ENCODE peak calls at places on chromosome 22, in six cellular contexts. A is breast epithelium; I is Right ventricle myocardium superior; P is stimulated activated CD4-positive, alpha-beta T cell treated with anti-CD3 and anti-CD28 coated beads, Interleukin-1b, Interleukin-23, amount 100 ng/mL, for 24 hours; C is activated gamma-delta T cell; O is thyroid gland. R is an unnamed sample.

GRCh38 chr22:40332319-40332781 is 13.9 kb upstream of the ADSL start:
- DNase-seq in A (no peak), I (no peak), P (no peak), C (no peak), O (no peak), R (no peak)

GRCh38 chr22:25567305-25567704 is 2.8 kb downstream of the GRK3 start:
- DNase-seq in A (no peak), I (no peak), P (no peak), C (no peak), O (no peak), R (no peak)

GRCh38 chr22:43147821-43148220 is 3.5 kb upstream of the TSPO start:
- DNase-seq in A (no peak), I (peak), P (no peak), C (no peak), O (peak), R (no peak)

GRCh38 chr22:39135092-39135896 is 17.2 kb downstream of the CBX7 start:
- DNase-seq in A (no peak), I (peak), P (no peak), C (no peak), O (peak), R (peak)

GRCh38 chr22:50059185-50059880 is 1.2 kb upstream of the TTLL8 start:
- DNase-seq in A (no peak), I (peak), P (no peak), C (no peak), O (peak), R (no peak)

GRCh38 chr22:19820880-19821522 is 33.7 kb downstream of the GNB1L start:
- DNase-seq in A (peak), I (no peak), P (no peak), C (no peak), O (no peak), R (no peak)

GRCh38 chr22:44214187-44214586 is 33.5 kb downstream of the PARVG start:
- DNase-seq in A (no peak), I (no peak), P (no peak), C (no peak), O (no peak), R (no peak)

GRCh38 chr22:33299245-33299956 is 241.2 kb upstream of the SYN3 start:
- DNase-seq in A (no peak), I (no peak), P (no peak), C (no peak), O (peak), R (no peak)

GRCh38 chr22:44549701-44550100 is 51.7 kb upstream of the RTL6 start:
- DNase-seq in A (no peak), I (no peak), P (no peak), C (no peak), O (no peak), R (no peak)

GRCh38 chr22:44685384-44686056 is 16.5 kb upstream of the PRR5 start:
- DNase-seq in A (peak), I (peak), P (peak), C (peak), O (peak), R (no peak)

GRCh38 chr22:18156878-18157713 is 7.1 kb downstream of the USP18 start:
- DNase-seq in A (peak), I (peak), P (no peak), C (no peak), O (peak), R (peak)

GRCh38 chr22:31177420-31178162 is 17.6 kb downstream of the RNF185 start:
- DNase-seq in A (peak), I (no peak), P (no peak), C (no peak), O (peak), R (no peak)

GRCh38 chr22:35614404-35614803 is 2.7 kb downstream of the MB start:
- DNase-seq in A (no peak), I (no peak), P (no peak), C (no peak), O (no peak), R (no peak)

GRCh38 chr22:39526736-39527171 is 5.8 kb downstream of the RPS19BP1 start:
- DNase-seq in A (no peak), I (no peak), P (no peak), C (no peak), O (no peak), R (no peak)

GRCh38 chr22:39577361-39577760 is 6.8 kb downstream of the CACNA1I start:
- DNase-seq in A (no peak), I (no peak), P (no peak), C (no peak), O (no peak), R (no peak)

GRCh38 chr22:19629720-19630419 is 84.4 kb upstream of the SEPTIN5 start:
- DNase-seq in A (peak), I (peak), P (peak), C (no peak), O (peak), R (peak)

GRCh38 chr22:40426671-40427070 is 56.3 kb downstream of the SGSM3 start:
- DNase-seq in A (peak), I (no peak), P (no peak), C (no peak), O (no peak), R (no peak)

GRCh38 chr22:42172385-42173172 is 42.0 kb upstream of the CYP2D6 start:
- DNase-seq in A (no peak), I (no peak), P (no peak), C (no peak), O (no peak), R (no peak)

GRCh38 chr22:44259366-44260215 is 53.2 kb downstream of the SHISAL1 start:
- DNase-seq in A (no peak), I (no peak), P (no peak), C (no peak), O (no peak), R (peak)

GRCh38 chr22:32617883-32618282 is 143.3 kb downstream of the FBXO7 start:
- DNase-seq in A (no peak), I (no peak), P (no peak), C (no peak), O (no peak), R (no peak)

GRCh38 chr22:27913162-27913741 is 5.8 kb downstream of the PITPNB start:
- DNase-seq in A (no peak), I (no peak), P (no peak), C (no peak), O (no peak), R (no peak)

GRCh38 chr22:36977401-36977861 is 41.8 kb downstream of the TST start:
- DNase-seq in A (peak), I (peak), P (peak), C (peak), O (peak), R (peak)

GRCh38 chr22:42399315-42400271 is 32.6 kb downstream of the NFAM1 start:
- DNase-seq in A (no peak), I (peak), P (no peak), C (no peak), O (peak), R (no peak)

GRCh38 chr22:32858957-32859356 is 57.5 kb downstream of the TIMP3 start:
- DNase-seq in A (no peak), I (no peak), P (no peak), C (no peak), O (no peak), R (no peak)